ENCODE peak calls at places on chromosomes 3 and 15, in five cellular contexts. W, X, T, U and Q are unnamed samples.

GRCh38 chr3:55235416-55235815 is 251.7 kb downstream of the WNT5A start:
- DNase-seq in W (no peak), U (no peak), X (no peak), T (no peak), Q (no peak)

GRCh38 chr3:197256836-197257444 is 41.5 kb downstream of the DLG1 start:
- DNase-seq in T (no peak), W (no peak), U (peak; percentile 25), X (peak; percentile 12), Q (peak; percentile 29)

GRCh38 chr3:57582470-57583168 is 14.5 kb downstream of the ARF4 start:
- DNase-seq in W (no peak), U (no peak), X (no peak), T (no peak), Q (no peak)

GRCh38 chr3:156978471-156978961 is 152.4 kb downstream of the LEKR1 start:
- DNase-seq in X (no peak), W (no peak), T (no peak), U (peak; percentile 12), Q (no peak)

GRCh38 chr3:147613710-147614109 is 204.5 kb downstream of the ZIC1 start:
- DNase-seq in U (no peak), W (no peak), T (no peak), X (no peak), Q (no peak)

GRCh38 chr15:89035658-89036057 is 52.6 kb upstream of the ABHD2 start:
- DNase-seq in U (no peak), W (no peak), T (no peak), X (no peak), Q (no peak)

GRCh38 chr3:179765396-179765795 is 112.6 kb downstream of the USP13 start:
- DNase-seq in T (no peak), U (peak; percentile 12), X (no peak), W (no peak), Q (no peak)

GRCh38 chr3:186487819-186488218 is 56.4 kb downstream of the CRYGS start:
- DNase-seq in X (no peak), U (no peak), W (no peak), T (no peak), Q (no peak)